ENCODE peak calls at places on chromosomes 6 and 20, in six cellular contexts. One of them, this sample, is unnamed.

GRCh38 chr20:47370850-47371782 is 14.6 kb upstream of the ZMYND8 start:
- DNase-seq in mesendoderm: peak; percentile 83
- DNase-seq in IMR-90: no peak
- DNase-seq in mesenchymal stem cell: peak; percentile 18
- DNase-seq in H1: no peak
- DNase-seq in neuronal stem cell: no peak
- DNase-seq in this sample: peak; percentile 68

GRCh38 chr6:31478186-31478950 is 19.6 kb upstream of the MICB start:
- DNase-seq in mesendoderm: no peak
- DNase-seq in IMR-90: no peak
- DNase-seq in mesenchymal stem cell: no peak
- DNase-seq in H1: peak; percentile 1
- DNase-seq in neuronal stem cell: no peak
- DNase-seq in this sample: no peak

GRCh38 chr6:30885999-30886896 is 1.9 kb downstream of the DDR1 start:
- DNase-seq in mesendoderm: peak; percentile 94
- DNase-seq in IMR-90: peak; percentile 79
- DNase-seq in mesenchymal stem cell: peak; percentile 87
- DNase-seq in H1: peak; percentile 91
- DNase-seq in neuronal stem cell: peak; percentile 95
- DNase-seq in this sample: peak; percentile 51

GRCh38 chr20:26208296-26209091 is 511.8 kb upstream of the ZNF337 start:
- DNase-seq in mesendoderm: peak; percentile 74
- DNase-seq in IMR-90: no peak
- DNase-seq in mesenchymal stem cell: peak; percentile 5
- DNase-seq in H1: peak; percentile 82
- DNase-seq in neuronal stem cell: peak; percentile 45
- DNase-seq in this sample: no peak

GRCh38 chr6:3687847-3688246 is 63.7 kb downstream of the PXDC1 start:
- DNase-seq in mesendoderm: peak; percentile 26
- DNase-seq in IMR-90: no peak
- DNase-seq in mesenchymal stem cell: no peak
- DNase-seq in H1: no peak
- DNase-seq in neuronal stem cell: no peak
- DNase-seq in this sample: no peak

GRCh38 chr20:10671850-10672578 is 1.8 kb downstream of the JAG1 start:
- DNase-seq in mesendoderm: peak; percentile 52
- DNase-seq in IMR-90: peak; percentile 46
- DNase-seq in mesenchymal stem cell: peak; percentile 52
- DNase-seq in H1: peak; percentile 61
- DNase-seq in neuronal stem cell: no peak
- DNase-seq in this sample: peak; percentile 25

GRCh38 chr6:7540595-7540994 is 876 bp upstream of the DSP start:
- DNase-seq in mesendoderm: peak; percentile 84
- DNase-seq in IMR-90: no peak
- DNase-seq in mesenchymal stem cell: peak; percentile 18
- DNase-seq in H1: no peak
- DNase-seq in neuronal stem cell: no peak
- DNase-seq in this sample: peak; percentile 93

GRCh38 chr20:12237772-12238171 is 320.1 kb downstream of the BTBD3 start:
- DNase-seq in mesendoderm: no peak
- DNase-seq in IMR-90: no peak
- DNase-seq in mesenchymal stem cell: no peak
- DNase-seq in H1: no peak
- DNase-seq in neuronal stem cell: no peak
- DNase-seq in this sample: peak; percentile 2

GRCh38 chr6:95249176-95249575 is 328.2 kb upstream of the MANEA start:
- DNase-seq in mesendoderm: no peak
- DNase-seq in IMR-90: peak; percentile 80
- DNase-seq in mesenchymal stem cell: peak; percentile 34
- DNase-seq in H1: no peak
- DNase-seq in neuronal stem cell: no peak
- DNase-seq in this sample: no peak

GRCh38 chr6:35493307-35493983 is 3.4 kb downstream of the TEAD3 start:
- DNase-seq in mesendoderm: no peak
- DNase-seq in IMR-90: no peak
- DNase-seq in mesenchymal stem cell: no peak
- DNase-seq in H1: no peak
- DNase-seq in neuronal stem cell: no peak
- DNase-seq in this sample: peak; percentile 53
- H3K4me3 ChIP-seq in mesendoderm: no peak overlapping the region
- H3K4me3 ChIP-seq in IMR-90: no peak overlapping the region
- H3K4me3 ChIP-seq in mesenchymal stem cell: peak overlapping the region; percentile 40
- H3K4me3 ChIP-seq in H1: no peak overlapping the region
- H3K4me3 ChIP-seq in neuronal stem cell: no peak overlapping the region
- H3K4me3 ChIP-seq in this sample: peak overlapping the region; percentile 16

GRCh38 chr6:36154286-36154685 is 24.0 kb downstream of the MAPK13 start:
- DNase-seq in mesendoderm: peak; percentile 32
- DNase-seq in IMR-90: no peak
- DNase-seq in mesenchymal stem cell: no peak
- DNase-seq in H1: no peak
- DNase-seq in neuronal stem cell: no peak
- DNase-seq in this sample: peak; percentile 97
- H3K9ac ChIP-seq in mesendoderm: no peak overlapping the region
- H3K9ac ChIP-seq in IMR-90: no peak overlapping the region
- H3K9ac ChIP-seq in mesenchymal stem cell: no peak overlapping the region
- H3K9ac ChIP-seq in H1: no peak overlapping the region
- H3K9ac ChIP-seq in neuronal stem cell: no peak overlapping the region
- H3K9ac ChIP-seq in this sample: no peak overlapping the region

GRCh38 chr20:49765846-49766541 is 46.6 kb upstream of the SLC9A8 start:
- DNase-seq in mesendoderm: no peak
- DNase-seq in IMR-90: no peak
- DNase-seq in mesenchymal stem cell: no peak
- DNase-seq in H1: no peak
- DNase-seq in neuronal stem cell: no peak
- DNase-seq in this sample: no peak

GRCh38 chr20:49770634-49771033 is 42.0 kb upstream of the SLC9A8 start:
- DNase-seq in mesendoderm: no peak
- DNase-seq in IMR-90: no peak
- DNase-seq in mesenchymal stem cell: no peak
- DNase-seq in H1: no peak
- DNase-seq in neuronal stem cell: no peak
- DNase-seq in this sample: no peak

GRCh38 chr20:49766979-49767419 is 45.6 kb upstream of the SLC9A8 start:
- DNase-seq in mesendoderm: peak; percentile 55
- DNase-seq in IMR-90: no peak
- DNase-seq in mesenchymal stem cell: no peak
- DNase-seq in H1: no peak
- DNase-seq in neuronal stem cell: no peak
- DNase-seq in this sample: no peak

GRCh38 chr20:49769125-49769581 is 43.5 kb upstream of the SLC9A8 start:
- DNase-seq in mesendoderm: no peak
- DNase-seq in IMR-90: no peak
- DNase-seq in mesenchymal stem cell: no peak
- DNase-seq in H1: no peak
- DNase-seq in neuronal stem cell: no peak
- DNase-seq in this sample: no peak

GRCh38 chr20:49768204-49769124 is 44.2 kb upstream of the SLC9A8 start:
- DNase-seq in mesendoderm: peak; percentile 79
- DNase-seq in IMR-90: peak; percentile 70
- DNase-seq in mesenchymal stem cell: peak; percentile 92
- DNase-seq in H1: peak; percentile 57
- DNase-seq in neuronal stem cell: no peak
- DNase-seq in this sample: peak; percentile 99
- H2BK5ac ChIP-seq in mesendoderm: no peak overlapping the region
- H2BK5ac ChIP-seq in IMR-90: peak overlapping the region; percentile 63
- H2BK5ac ChIP-seq in mesenchymal stem cell: peak overlapping the region; percentile 46
- H2BK5ac ChIP-seq in H1: peak overlapping the region; percentile 99
- H2BK5ac ChIP-seq in neuronal stem cell: no peak overlapping the region
- H2BK5ac ChIP-seq in this sample: no peak overlapping the region

DNA sequence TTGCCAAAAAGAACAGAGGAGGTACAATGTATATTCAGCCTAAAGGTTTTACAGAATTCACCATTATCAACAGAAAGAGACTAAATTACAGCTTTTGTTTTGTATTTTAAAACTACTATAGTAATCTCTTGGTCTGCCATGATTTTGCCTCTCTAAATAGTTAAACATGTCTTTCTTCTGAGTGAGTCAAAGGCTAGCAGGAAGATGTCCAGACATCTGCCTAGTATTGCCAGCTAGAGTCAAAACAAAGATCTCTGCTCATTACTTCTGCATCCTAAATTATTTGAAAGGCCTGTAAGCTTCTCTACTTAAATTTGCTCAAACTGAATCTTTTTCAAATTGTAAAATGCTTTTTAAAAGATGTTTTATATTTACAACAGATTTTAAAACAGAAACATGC is 8.8 kb downstream of the ASF1A start:
- DNase-seq in mesendoderm: no peak
- DNase-seq in IMR-90: peak; percentile 36
- DNase-seq in mesenchymal stem cell: peak; percentile 15
- DNase-seq in H1: no peak
- DNase-seq in neuronal stem cell: no peak
- DNase-seq in this sample: no peak
- H3K4me3 ChIP-seq in mesendoderm: no peak overlapping the region
- H3K4me3 ChIP-seq in IMR-90: no peak overlapping the region
- H3K4me3 ChIP-seq in mesenchymal stem cell: no peak overlapping the region
- H3K4me3 ChIP-seq in H1: no peak overlapping the region
- H3K4me3 ChIP-seq in neuronal stem cell: no peak overlapping the region
- H3K4me3 ChIP-seq in this sample: no peak overlapping the region

GRCh38 chr6:159039885-159040258 is 4.9 kb downstream of the TAGAP start:
- DNase-seq in mesendoderm: no peak
- DNase-seq in IMR-90: no peak
- DNase-seq in mesenchymal stem cell: no peak
- DNase-seq in H1: no peak
- DNase-seq in neuronal stem cell: no peak
- DNase-seq in this sample: no peak

GRCh38 chr6:159037746-159038290 is 7.0 kb downstream of the TAGAP start:
- DNase-seq in mesendoderm: no peak
- DNase-seq in IMR-90: no peak
- DNase-seq in mesenchymal stem cell: no peak
- DNase-seq in H1: no peak
- DNase-seq in neuronal stem cell: no peak
- DNase-seq in this sample: no peak

GRCh38 chr6:159036673-159037072 is 8.1 kb downstream of the TAGAP start:
- DNase-seq in mesendoderm: no peak
- DNase-seq in IMR-90: no peak
- DNase-seq in mesenchymal stem cell: no peak
- DNase-seq in H1: no peak
- DNase-seq in neuronal stem cell: no peak
- DNase-seq in this sample: no peak

GRCh38 chr6:159041181-159041580 is 3.6 kb downstream of the TAGAP start:
- DNase-seq in mesendoderm: no peak
- DNase-seq in IMR-90: no peak
- DNase-seq in mesenchymal stem cell: no peak
- DNase-seq in H1: no peak
- DNase-seq in neuronal stem cell: no peak
- DNase-seq in this sample: no peak

DNA sequence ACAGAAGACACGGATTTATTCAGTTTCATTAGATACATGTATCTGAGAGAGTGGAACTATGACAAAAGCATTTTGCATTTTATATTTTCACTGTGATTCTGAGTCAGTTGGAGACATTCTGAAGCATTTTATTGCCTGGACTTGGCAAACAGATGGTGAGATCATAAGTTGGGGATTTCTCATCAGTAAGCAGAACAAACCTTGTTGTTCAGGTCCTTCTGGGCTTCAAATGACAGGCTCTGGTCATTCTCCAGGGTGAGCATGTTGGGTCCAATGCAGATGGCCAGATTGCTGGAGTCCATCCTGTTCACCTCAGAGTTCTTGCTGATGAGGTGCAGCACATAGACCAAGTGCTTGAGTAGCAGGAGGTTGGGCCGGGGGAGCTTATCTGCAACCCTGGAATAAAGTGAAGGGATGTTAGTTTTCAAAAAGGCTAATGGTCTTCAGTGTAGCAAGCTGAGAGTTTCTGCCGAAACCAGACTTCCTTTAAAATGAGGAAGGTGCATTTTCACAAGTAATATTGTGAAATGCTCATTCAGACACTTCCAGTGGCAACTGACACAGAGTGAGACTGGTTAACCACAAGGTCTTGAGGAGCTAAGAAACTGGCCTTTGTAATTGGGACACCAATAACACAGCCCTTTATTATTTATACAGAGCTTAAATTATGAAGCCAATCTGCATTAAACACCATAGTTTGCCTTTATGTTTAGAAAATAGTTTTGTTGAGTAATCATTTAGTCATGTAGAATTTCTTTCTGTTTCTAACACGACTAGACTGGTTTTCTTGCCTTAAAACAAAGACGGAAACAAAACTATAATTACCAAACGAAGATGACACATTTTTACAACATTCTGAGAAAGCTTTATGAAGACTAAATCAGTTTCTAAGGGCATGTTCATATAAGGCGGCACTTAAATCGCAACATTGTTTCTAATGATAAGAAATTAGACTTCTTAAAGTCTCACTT is 5.6 kb downstream of the TAGAP start:
- DNase-seq in mesendoderm: no peak
- DNase-seq in IMR-90: peak; percentile 38
- DNase-seq in mesenchymal stem cell: peak; percentile 54
- DNase-seq in H1: no peak
- DNase-seq in neuronal stem cell: no peak
- DNase-seq in this sample: peak; percentile 60
- H3K9ac ChIP-seq in mesendoderm: no peak overlapping the region
- H3K9ac ChIP-seq in IMR-90: no peak overlapping the region
- H3K9ac ChIP-seq in mesenchymal stem cell: peak overlapping the region; percentile 69
- H3K9ac ChIP-seq in H1: no peak overlapping the region
- H3K9ac ChIP-seq in neuronal stem cell: no peak overlapping the region
- H3K9ac ChIP-seq in this sample: no peak overlapping the region

DNA sequence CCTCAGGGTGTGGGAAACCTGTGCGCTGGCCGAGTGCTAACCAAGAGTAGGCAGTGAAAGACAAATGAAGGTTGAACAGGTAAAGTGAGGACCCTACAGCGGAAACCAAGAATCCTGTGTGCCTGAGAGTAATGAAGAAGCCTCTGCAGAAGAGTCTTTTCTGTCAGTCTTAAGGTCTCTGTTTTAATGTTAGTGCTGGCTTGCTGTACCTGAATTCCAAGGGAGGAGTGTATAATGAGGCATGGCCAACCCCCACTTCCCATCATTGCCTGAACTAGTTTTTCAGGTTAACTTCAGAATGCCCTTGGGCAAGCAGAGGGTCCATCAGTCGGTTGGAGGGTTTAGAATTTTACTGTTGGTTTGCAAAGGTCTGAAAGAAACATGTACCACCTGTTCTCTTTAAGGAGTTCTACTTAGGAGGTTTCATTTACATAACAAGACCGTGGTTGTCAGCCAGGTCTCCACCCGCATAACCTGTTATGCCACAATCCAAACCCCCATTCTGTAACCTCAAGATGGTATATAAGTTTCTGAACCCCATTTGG is 589 bp upstream of the PDCD2 start:
- DNase-seq in mesendoderm: peak; percentile 69
- DNase-seq in IMR-90: no peak
- DNase-seq in mesenchymal stem cell: no peak
- DNase-seq in H1: peak; percentile 54
- DNase-seq in neuronal stem cell: no peak
- DNase-seq in this sample: peak; percentile 42
- H2BK5ac ChIP-seq in mesendoderm: peak overlapping the region; percentile 45
- H2BK5ac ChIP-seq in IMR-90: peak overlapping the region; percentile 16
- H2BK5ac ChIP-seq in mesenchymal stem cell: no peak overlapping the region
- H2BK5ac ChIP-seq in H1: peak overlapping the region; percentile 94
- H2BK5ac ChIP-seq in neuronal stem cell: no peak overlapping the region
- H2BK5ac ChIP-seq in this sample: peak overlapping the region; percentile 94